ENCODE peak calls at places on chromosomes 1 and 21, in six cellular contexts. C is ovary, D is transverse colon, G is adrenal gland, K is esophagus muscularis mucosa, P is stomach. Z is an unnamed sample.
A peak's percentile ranks its signal among the peaks of the same experiment; 100 is the strongest.

GRCh38 chr1:203006948-203007871 is at the start of gene TMEM183A:
- DNase-seq in C (peak; percentile 97), D (peak; percentile 97), G (peak; percentile 97), K (peak; percentile 99), P (peak; percentile 97), Z (peak; percentile 96)

GRCh38 chr1:2300004-2300771 is 72.1 kb downstream of the SKI start:
- DNase-seq in C (no peak), D (peak; percentile 75), G (no peak), K (no peak), P (peak; percentile 45), Z (no peak)

GRCh38 chr1:106620521-106620954 is 435.9 kb upstream of the PRMT6 start:
- DNase-seq in C (no peak), D (no peak), G (no peak), K (no peak), P (no peak), Z (no peak)

GRCh38 chr1:31535561-31535960 is 40.8 kb upstream of the TINAGL1 start:
- DNase-seq in C (no peak), D (no peak), G (no peak), K (no peak), P (no peak), Z (no peak)

GRCh38 chr1:201064806-201065205 is 41.3 kb upstream of the KIF21B start:
- DNase-seq in C (no peak), D (no peak), G (no peak), K (no peak), P (no peak), Z (no peak)

GRCh38 chr1:159181328-159182024 is 10.1 kb downstream of the CADM3 start:
- DNase-seq in C (no peak), D (no peak), G (no peak), K (no peak), P (no peak), Z (no peak)

GRCh38 chr1:157147906-157148717 is 9.9 kb upstream of the ETV3 start:
- DNase-seq in C (no peak), D (no peak), G (no peak), K (no peak), P (no peak), Z (no peak)

GRCh38 chr1:157195521-157196244 is 57.5 kb upstream of the ETV3 start:
- DNase-seq in C (no peak), D (no peak), G (no peak), K (peak; percentile 53), P (no peak), Z (no peak)

GRCh38 chr1:207579436-207579799 is 65.5 kb upstream of the CR1L start:
- DNase-seq in C (peak; percentile 19), D (peak; percentile 29), G (peak; percentile 56), K (no peak), P (peak; percentile 36), Z (no peak)

GRCh38 chr1:61079898-61080336 is 2.4 kb upstream of the NFIA start:
- DNase-seq in C (peak; percentile 91), D (peak; percentile 82), G (peak; percentile 87), K (peak; percentile 96), P (peak; percentile 82), Z (peak; percentile 84)

GRCh38 chr1:156480015-156480368 is 20.6 kb downstream of the MEF2D start:
- DNase-seq in C (no peak), D (no peak), G (no peak), K (no peak), P (no peak), Z (no peak)

DNA sequence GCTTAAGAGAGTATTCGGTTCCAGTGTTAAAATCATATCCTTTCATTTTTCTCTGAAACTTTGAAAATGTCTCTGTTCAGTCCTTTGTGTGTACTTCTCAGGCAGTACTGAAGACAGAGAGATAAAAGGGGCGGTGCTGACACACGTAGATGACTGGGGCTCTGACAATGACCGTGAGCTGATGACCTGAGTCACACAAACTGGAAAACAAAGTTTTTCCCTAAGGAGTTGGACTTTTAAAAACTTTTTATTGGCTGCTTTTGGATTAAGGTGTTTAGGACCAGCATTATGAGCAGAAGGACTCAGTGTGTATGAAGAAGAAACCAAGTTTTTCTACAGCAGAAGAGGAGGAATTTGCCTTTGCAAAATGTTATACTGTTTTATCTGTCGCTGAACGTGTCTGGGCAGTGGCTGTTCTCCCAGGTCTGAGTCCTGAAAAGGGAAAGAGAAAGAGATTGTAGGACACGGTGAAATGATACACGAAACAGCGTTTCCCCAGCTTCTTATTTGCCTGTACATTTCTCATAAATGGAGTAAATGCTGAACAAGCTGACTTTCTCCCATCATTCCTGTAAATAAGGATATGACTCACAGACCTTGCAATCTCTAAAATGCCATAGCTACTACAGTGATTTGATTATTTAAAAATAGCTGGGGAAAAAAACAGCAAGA is 51.5 kb downstream of the MAP3K7CL start:
- DNase-seq in C (peak; percentile 26), D (peak; percentile 48), G (peak; percentile 83), K (no peak), P (no peak), Z (no peak)
- TF ChIP-seq POLR2A in C (no peak), D (no peak), G (peak; percentile 75), K (no peak), P (no peak), Z (no peak)

GRCh38 chr1:51515312-51515960 is 3.6 kb downstream of the EPS15 start:
- DNase-seq in C (no peak), D (no peak), G (no peak), K (no peak), P (no peak), Z (no peak)

GRCh38 chr1:51509773-51510172 is 9.3 kb downstream of the EPS15 start:
- DNase-seq in C (no peak), D (no peak), G (no peak), K (no peak), P (no peak), Z (no peak)

GRCh38 chr1:51512120-51512519 is 6.9 kb downstream of the EPS15 start:
- DNase-seq in C (no peak), D (no peak), G (no peak), K (no peak), P (no peak), Z (no peak)

GRCh38 chr1:51514733-51515132 is 4.3 kb downstream of the EPS15 start:
- DNase-seq in C (no peak), D (no peak), G (no peak), K (no peak), P (no peak), Z (no peak)

GRCh38 chr1:51512611-51513010 is 6.5 kb downstream of the EPS15 start:
- DNase-seq in C (no peak), D (no peak), G (no peak), K (no peak), P (no peak), Z (no peak)
- H3K4me3 ChIP-seq in C (no peak overlapping the region), D (no peak overlapping the region), G (no peak overlapping the region), K (no peak overlapping the region), P (no peak overlapping the region), Z (no peak overlapping the region)

GRCh38 chr1:220094016-220094911 is at the start of gene IARS2:
- DNase-seq in C (peak; percentile 90), D (peak; percentile 93), G (peak; percentile 83), K (peak; percentile 95), P (peak; percentile 92), Z (peak; percentile 78)

GRCh38 chr1:220084460-220084859 is 5.1 kb downstream of the BPNT1 start:
- DNase-seq in C (no peak), D (no peak), G (no peak), K (no peak), P (no peak), Z (no peak)

GRCh38 chr1:220092694-220093093 is 1.2 kb upstream of the IARS2 start:
- DNase-seq in C (no peak), D (no peak), G (no peak), K (no peak), P (no peak), Z (no peak)

GRCh38 chr1:220093361-220094015 is 444 bp upstream of the IARS2 start:
- DNase-seq in C (no peak), D (no peak), G (no peak), K (no peak), P (no peak), Z (no peak)

GRCh38 chr1:220089650-220090556 is at the start of gene BPNT1:
- DNase-seq in C (peak; percentile 95), D (peak; percentile 99), G (peak; percentile 96), K (peak; percentile 97), P (peak; percentile 99), Z (peak; percentile 91)
- TF ChIP-seq POLR2A in C (peak; percentile 62), D (peak; percentile 75), G (peak; percentile 65), K (peak; percentile 38), P (no peak), Z (no peak)

GRCh38 chr21:33127154-33127893 is 57.4 kb downstream of the OLIG1 start:
- DNase-seq in C (peak; percentile 24), D (peak; percentile 50), G (peak; percentile 61), K (no peak), P (peak; percentile 49), Z (no peak)
- H3K4me3 ChIP-seq in C (no peak overlapping the region), D (peak overlapping the region; percentile 5), G (no peak overlapping the region), K (peak overlapping the region; percentile 50), P (peak overlapping the region; percentile 15), Z (peak overlapping the region; percentile 29)

DNA sequence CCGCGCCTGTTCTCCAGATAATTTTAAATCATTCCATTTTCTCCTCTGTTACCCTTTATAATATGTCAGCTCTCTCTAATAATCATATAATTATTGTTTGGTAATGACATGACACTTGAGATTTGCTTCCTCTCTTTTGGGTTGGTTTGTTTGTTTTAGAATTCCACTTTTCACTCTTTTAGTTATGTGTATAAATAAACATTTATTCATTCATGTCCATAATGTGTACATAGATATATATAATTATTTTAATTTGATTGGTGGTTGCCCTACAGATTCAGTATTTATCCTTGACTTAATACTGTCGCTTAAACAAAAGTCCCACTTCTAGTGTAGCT is 93.4 kb upstream of the FMN2 start:
- DNase-seq in C (no peak), D (no peak), G (no peak), K (no peak), P (no peak), Z (no peak)
- TF ChIP-seq POLR2A in C (no peak), D (no peak), G (no peak), K (no peak), P (no peak), Z (no peak)

GRCh38 chr21:44927587-44928461 is 7.1 kb upstream of the ITGB2 start:
- DNase-seq in C (no peak), D (peak; percentile 54), G (no peak), K (no peak), P (no peak), Z (peak; percentile 68)
- H3K4me3 ChIP-seq in C (no peak overlapping the region), D (no peak overlapping the region), G (no peak overlapping the region), K (peak overlapping the region; percentile 27), P (no peak overlapping the region), Z (no peak overlapping the region)

GRCh38 chr1:20072771-20073170 is 2.8 kb downstream of the PLA2G5 start:
- DNase-seq in C (no peak), D (no peak), G (peak; percentile 43), K (peak; percentile 81), P (no peak), Z (no peak)
- TF ChIP-seq POLR2A in C (no peak), D (no peak), G (no peak), K (no peak), P (no peak), Z (no peak)

DNA sequence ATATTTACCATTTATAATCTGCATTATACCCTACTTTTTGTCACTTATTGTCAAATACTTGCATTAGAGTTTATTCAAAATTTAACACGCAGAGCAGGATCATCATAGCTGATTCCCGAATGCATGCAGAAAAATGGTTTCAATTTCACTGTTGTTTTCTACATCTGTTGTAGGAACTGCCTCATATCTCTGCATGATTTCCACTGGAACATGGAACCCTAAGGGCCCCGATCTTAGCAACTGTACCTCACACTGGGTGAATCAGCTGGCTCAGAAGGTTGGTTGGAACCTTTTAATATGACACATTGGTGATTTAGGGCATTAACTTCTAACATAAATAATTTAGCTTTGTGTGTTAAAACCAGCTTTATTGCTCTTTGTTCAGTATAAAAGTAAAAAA is 150.1 kb downstream of the ADGRL2 start:
- DNase-seq in C (no peak), D (no peak), G (no peak), K (no peak), P (no peak), Z (no peak)
- H3K4me3 ChIP-seq in C (no peak overlapping the region), D (no peak overlapping the region), G (no peak overlapping the region), K (no peak overlapping the region), P (no peak overlapping the region), Z (no peak overlapping the region)

Z was measured in breast epithelium.